ENCODE peak calls at places on chromosomes 1 and 21, in seven cellular contexts. J is mucosa of descending colon, U is GM20000, X is neural crest cell, V is fibroblast of lung, Z is BE2C, D is type B pancreatic cell. M is an unnamed sample.

GRCh38 chr1:29090937-29091618 is 32.6 kb downstream of the TMEM200B start:
- DNase-seq in D (no peak), U (no peak), X (no peak), J (no peak), V (no peak), Z (no peak), M (no peak)

GRCh38 chr1:74468982-74469603 is 43.3 kb downstream of the LRRC53 start:
- DNase-seq in V (peak; percentile 39), X (no peak), J (no peak), U (peak; percentile 50), D (no peak), Z (no peak), M (no peak)

GRCh38 chr21:28884481-28884880 is 108.2 kb downstream of the LTN1 start:
- DNase-seq in U (peak; percentile 11), Z (no peak), J (no peak), D (no peak), X (no peak), V (peak; percentile 16), M (no peak)

GRCh38 chr1:196486346-196486745 is 121.9 kb downstream of the KCNT2 start:
- DNase-seq in U (no peak), D (no peak), Z (no peak), X (no peak), V (no peak), J (no peak), M (no peak)

GRCh38 chr1:21308847-21309652 is 18.8 kb upstream of the ECE1 start:
- DNase-seq in J (no peak), X (no peak), V (peak; percentile 66), U (no peak), D (no peak), Z (peak; percentile 70), M (no peak)

GRCh38 chr1:228236744-228237143 is 28.9 kb downstream of the OBSCN start:
- DNase-seq in D (peak; percentile 60), J (peak; percentile 78), V (peak; percentile 21), U (peak; percentile 38), X (peak; percentile 45), Z (peak; percentile 66), M (peak; percentile 62)

GRCh38 chr1:114453361-114453784 is 57.6 kb downstream of the TRIM33 start:
- DNase-seq in U (no peak), D (no peak), V (no peak), X (no peak), Z (no peak), J (no peak), M (no peak)

GRCh38 chr21:32800056-32800455 is 28.5 kb upstream of the PAXBP1 start:
- DNase-seq in Z (no peak), U (no peak), X (no peak), D (no peak), J (no peak), V (no peak), M (no peak)

GRCh38 chr1:117535776-117536175 is 70.1 kb upstream of the TENT5C start:
- DNase-seq in J (no peak), V (no peak), X (no peak), U (no peak), D (no peak), Z (no peak), M (no peak)

DNA sequence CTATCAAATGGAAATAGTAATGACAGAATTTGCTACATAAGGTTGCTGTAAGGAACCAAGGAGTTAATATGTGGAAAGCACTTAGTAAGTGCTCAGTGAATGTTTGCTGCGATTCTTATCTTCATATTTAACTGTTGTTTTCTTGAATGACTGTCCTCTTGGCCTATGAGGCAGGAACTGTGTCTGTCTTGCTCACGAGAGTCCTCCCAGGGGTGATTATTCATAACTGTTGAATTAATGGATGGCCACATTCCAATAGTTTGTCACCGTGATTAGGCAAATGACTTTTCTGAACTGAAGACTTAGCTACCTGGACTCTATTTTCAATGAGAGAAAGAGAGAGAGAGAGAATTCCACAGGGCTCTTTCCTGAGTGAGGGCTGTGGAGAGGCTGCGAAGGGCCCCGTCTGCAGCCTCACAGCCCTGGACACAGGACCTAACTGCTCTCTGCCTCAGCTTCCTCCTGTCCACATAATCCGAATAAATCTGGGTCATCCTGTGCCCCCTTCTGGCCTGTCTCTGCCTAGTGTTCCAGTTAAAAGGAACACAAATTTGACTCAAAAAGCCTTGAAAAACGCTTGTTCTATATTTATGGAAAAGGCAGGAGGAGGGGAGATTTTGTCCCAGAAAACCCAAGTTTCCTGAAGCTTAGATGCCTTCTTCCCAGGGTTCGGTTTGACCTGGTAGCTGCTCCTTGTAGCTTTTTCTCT is 8.5 kb downstream of the EDN2 start:
- DNase-seq in D (no peak), U (no peak), Z (no peak), J (no peak), X (no peak), V (peak; percentile 73), M (no peak)
- TF ChIP-seq CTCF in D (peak; percentile 25), U (no peak), Z (no peak), J (no peak), X (peak; percentile 27), V (peak; percentile 21), M (no peak)

GRCh38 chr1:92619466-92620189 is 132.9 kb upstream of the GFI1 start:
- DNase-seq in X (no peak), J (no peak), Z (no peak), V (no peak), U (no peak), D (no peak), M (no peak)

DNA sequence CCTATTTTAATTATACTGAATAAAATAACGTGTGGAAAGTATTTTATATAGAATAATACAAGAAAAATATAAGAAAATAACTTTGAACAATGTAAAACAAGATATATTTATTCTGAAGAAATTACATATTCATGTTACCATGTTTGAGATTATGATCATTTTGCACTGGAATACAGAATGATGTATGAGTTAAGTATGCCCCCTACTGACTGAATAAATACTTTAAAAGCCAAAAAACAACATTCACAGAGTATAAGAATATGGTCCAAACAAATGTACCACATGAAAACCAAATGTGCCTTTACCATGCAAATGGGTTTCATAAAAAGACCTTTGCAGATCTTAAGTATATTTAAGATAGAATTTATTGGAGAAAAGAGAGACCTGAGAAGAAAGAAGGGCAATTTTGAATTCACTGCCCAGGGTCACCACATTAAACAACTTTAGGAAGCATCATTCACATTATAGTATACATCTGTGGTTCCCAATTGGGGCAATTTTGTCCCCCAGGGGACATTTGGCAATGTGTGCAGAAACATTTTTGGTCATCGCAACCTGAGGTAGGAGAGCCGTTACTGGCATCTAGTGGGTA is 136.6 kb upstream of the GFI1 start:
- DNase-seq in D (no peak), U (peak; percentile 13), Z (no peak), X (no peak), J (no peak), V (peak; percentile 7), M (no peak)
- TF ChIP-seq CTCF in D (peak; percentile 69), U (no peak), Z (peak; percentile 11), X (peak; percentile 66), J (no peak), V (peak; percentile 30), M (peak; percentile 74)

DNA sequence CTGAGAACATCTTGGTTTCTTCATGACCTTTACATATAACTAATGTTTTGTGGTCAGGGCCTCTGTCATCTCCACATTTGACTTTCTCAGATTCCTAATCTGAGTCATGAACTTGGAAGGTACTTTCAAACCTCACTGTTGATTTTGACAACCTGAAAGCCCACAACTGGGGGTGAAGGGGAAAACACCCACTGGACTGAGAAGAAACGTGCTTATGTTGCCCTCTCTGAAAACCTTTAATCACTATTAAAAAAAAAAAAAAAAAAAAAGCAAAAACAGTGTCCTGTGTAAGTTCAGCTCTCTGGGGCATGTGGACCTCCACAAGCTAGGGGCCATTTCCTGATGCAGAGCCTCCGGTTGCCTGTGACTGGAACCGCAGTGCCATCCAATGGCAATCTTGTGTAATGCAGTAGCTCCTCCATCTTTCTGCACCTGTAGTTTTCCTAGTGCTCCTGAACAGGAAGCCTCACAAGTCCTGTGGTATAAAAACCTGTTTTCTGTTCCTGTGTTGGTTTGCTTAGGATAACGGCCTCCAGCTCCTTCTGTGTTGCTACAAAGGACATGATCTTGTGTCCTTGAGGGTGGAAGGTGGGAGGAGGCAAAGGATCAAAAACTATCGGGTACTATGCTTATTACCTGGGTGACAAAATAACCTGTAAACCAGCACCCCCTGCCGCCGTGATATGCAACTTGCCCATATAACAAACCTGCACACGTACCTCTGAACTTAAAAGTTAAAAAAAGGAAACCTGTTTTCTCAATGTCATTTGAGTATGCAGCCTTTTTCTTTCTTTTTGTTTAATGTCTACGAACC is 124.5 kb downstream of the ZNF648 start:
- DNase-seq in X (peak; percentile 62), D (peak; percentile 75), J (peak; percentile 67), U (peak; percentile 76), V (peak; percentile 10), Z (peak; percentile 48), M (peak; percentile 74)
- TF ChIP-seq CTCF in X (peak; percentile 80), D (peak; percentile 80), J (peak; percentile 6), U (peak; percentile 65), V (no peak), Z (peak; percentile 65), M (peak; percentile 64)

GRCh38 chr1:2540816-2541492 is 10.9 kb upstream of the HES5 start:
- DNase-seq in D (no peak), Z (no peak), V (no peak), X (peak; percentile 58), J (no peak), U (no peak), M (no peak)

GRCh38 chr1:2538376-2538775 is 8.3 kb upstream of the HES5 start:
- DNase-seq in V (no peak), U (no peak), D (no peak), X (no peak), J (no peak), Z (no peak), M (no peak)

GRCh38 chr1:2538872-2539271 is 8.8 kb upstream of the HES5 start:
- DNase-seq in U (no peak), D (no peak), X (no peak), Z (no peak), J (no peak), V (no peak), M (no peak)

GRCh38 chr1:2537785-2538115 is 7.7 kb upstream of the HES5 start:
- DNase-seq in V (no peak), Z (no peak), U (no peak), X (no peak), J (no peak), D (no peak), M (no peak)

DNA sequence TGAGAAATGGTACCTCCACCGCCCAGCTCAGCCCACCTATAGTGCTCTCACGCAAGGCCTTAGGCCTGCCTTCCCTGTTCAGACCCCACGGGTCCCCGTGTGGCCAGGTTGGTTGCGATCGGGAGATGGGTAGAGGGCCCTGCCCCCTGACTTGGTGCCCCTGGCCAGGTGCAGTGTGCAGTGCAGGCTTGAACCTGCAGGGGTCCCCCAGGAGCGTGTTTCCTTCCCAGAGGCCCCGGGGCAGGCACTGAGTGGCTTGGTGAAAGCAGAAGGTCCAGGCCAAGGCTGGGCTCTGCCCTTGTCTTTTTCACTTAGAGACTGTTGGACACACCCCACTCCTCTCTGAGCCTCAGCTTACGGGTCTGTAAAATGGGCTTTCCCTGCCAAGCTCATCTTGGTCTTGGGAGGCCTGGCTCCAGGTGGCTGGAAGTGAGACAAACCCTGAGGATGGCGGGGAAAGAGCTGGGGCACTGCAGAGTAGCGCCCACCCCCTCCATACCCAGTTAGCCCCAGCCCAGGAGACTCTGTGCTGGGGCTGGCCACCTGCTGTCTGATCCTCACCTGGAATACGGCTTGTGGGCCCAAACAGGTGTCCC is 9.3 kb upstream of the HES5 start:
- DNase-seq in U (no peak), X (peak; percentile 43), Z (no peak), D (no peak), J (peak; percentile 41), V (no peak), M (peak; percentile 70)
- TF ChIP-seq CTCF in U (peak; percentile 30), X (peak; percentile 51), Z (no peak), D (peak; percentile 65), J (no peak), V (peak; percentile 35), M (peak; percentile 64)

GRCh38 chr1:80656011-80656627 is 1144.6 kb upstream of the ADGRL2 start:
- DNase-seq in D (no peak), U (no peak), Z (no peak), J (peak; percentile 8), V (peak; percentile 2), X (no peak), M (no peak)
- TF ChIP-seq CTCF in D (peak; percentile 73), U (no peak), Z (peak; percentile 43), J (no peak), V (peak; percentile 45), X (peak; percentile 62), M (no peak)

M was measured in activated CD8-positive, alpha-beta T cell treated with anti-CD3 and anti-CD28 coated beads for 36 hours.